ENCODE peak calls at places on chromosome 3, in six cellular contexts. E is ascending aorta, D is cardiac fibroblast, O is heart left ventricle, R is epithelial cell of esophagus, L is fibroblast of lung. U is an unnamed sample.

GRCh38 chr3:158312560-158313141 is 202.8 kb downstream of the RSRC1 start:
- DNase-seq in E (no peak), D (no peak), O (no peak), R (no peak), L (no peak), U (no peak)

GRCh38 chr3:13111874-13112520 is 38.8 kb upstream of the IQSEC1 start:
- DNase-seq in E (no peak), D (no peak), O (no peak), R (no peak), L (no peak), U (no peak)

GRCh38 chr3:10954740-10955139 is 37.8 kb upstream of the SLC6A1 start:
- DNase-seq in E (no peak), D (no peak), O (no peak), R (no peak), L (no peak), U (no peak)

GRCh38 chr3:185823280-185824044 is 1.4 kb downstream of the IGF2BP2 start:
- DNase-seq in E (no peak), D (peak), O (peak), R (peak), L (peak), U (no peak)

GRCh38 chr3:34212671-34213070 is 414.2 kb downstream of the PDCD6IP start:
- DNase-seq in E (peak), D (peak), O (no peak), R (peak), L (peak), U (no peak)

GRCh38 chr3:105277656-105278055 is 89.1 kb upstream of the ALCAM start:
- DNase-seq in E (no peak), D (peak), O (no peak), R (peak), L (no peak), U (no peak)

GRCh38 chr3:24145981-24146822 is 201.1 kb downstream of the NR1D2 start:
- DNase-seq in E (peak), D (peak), O (no peak), R (peak), L (peak), U (no peak)

GRCh38 chr3:154584041-154584440 is 154.1 kb upstream of the GPR149 start:
- DNase-seq in E (no peak), D (no peak), O (no peak), R (no peak), L (no peak), U (no peak)

GRCh38 chr3:71658131-71658530 is 67.1 kb downstream of the EIF4E3 start:
- DNase-seq in E (peak), D (peak), O (peak), R (peak), L (peak), U (peak)

GRCh38 chr3:149494022-149494758 is 19.7 kb downstream of the TM4SF4 start:
- DNase-seq in E (peak), D (peak), O (peak), R (peak), L (peak), U (no peak)

GRCh38 chr3:179898024-179898423 is 138.7 kb downstream of the PEX5L start:
- DNase-seq in E (no peak), D (peak), O (no peak), R (peak), L (peak), U (no peak)

GRCh38 chr3:9175421-9175820 is 74.0 kb downstream of the SRGAP3 start:
- DNase-seq in E (no peak), D (peak), O (no peak), R (peak), L (no peak), U (peak)

GRCh38 chr3:117278424-117279190 is 569.0 kb downstream of the TUSC7 start:
- DNase-seq in E (no peak), D (peak), O (no peak), R (peak), L (peak), U (peak)

GRCh38 chr3:161171639-161172552 is 49.2 kb upstream of the NMD3 start:
- DNase-seq in E (no peak), D (peak), O (no peak), R (peak), L (peak), U (peak)

GRCh38 chr3:190204200-190204599 is 83.5 kb upstream of the P3H2 start:
- DNase-seq in E (no peak), D (no peak), O (no peak), R (no peak), L (no peak), U (no peak)

GRCh38 chr3:15955968-15956367 is 158.2 kb upstream of the ANKRD28 start:
- DNase-seq in E (no peak), D (peak), O (no peak), R (no peak), L (peak), U (no peak)
- H3K4me3 ChIP-seq in E (no peak), D (no peak), O (no peak), R (no peak), L (no peak), U (no peak)

GRCh38 chr3:170162630-170163029 is 18.9 kb downstream of the PHC3 start:
- DNase-seq in E (no peak), D (no peak), O (no peak), R (no peak), L (no peak), U (no peak)

GRCh38 chr3:170163956-170164645 is 17.4 kb downstream of the PHC3 start:
- DNase-seq in E (no peak), D (no peak), O (no peak), R (no peak), L (no peak), U (no peak)

GRCh38 chr3:170159459-170159858 is 22.1 kb downstream of the PHC3 start:
- DNase-seq in E (no peak), D (no peak), O (no peak), R (no peak), L (no peak), U (no peak)

GRCh38 chr3:170159933-170160332 is 21.6 kb downstream of the PHC3 start:
- DNase-seq in E (no peak), D (no peak), O (no peak), R (no peak), L (no peak), U (no peak)

GRCh38 chr3:170162052-170162451 is 19.5 kb downstream of the PHC3 start:
- DNase-seq in E (no peak), D (no peak), O (no peak), R (no peak), L (no peak), U (no peak)
- TF ChIP-seq CTCF in E (no peak), D (no peak), O (no peak), R (no peak), L (no peak), U (no peak)

GRCh38 chr3:152283492-152284381 is 15.0 kb downstream of the MBNL1 start:
- DNase-seq in E (no peak), D (no peak), O (no peak), R (peak), L (no peak), U (no peak)
- H3K4me3 ChIP-seq in E (peak), D (no peak), O (no peak), R (no peak), L (no peak), U (no peak)

GRCh38 chr3:46844851-46845250 is 18.4 kb downstream of the MYL3 start:
- DNase-seq in E (no peak), D (no peak), O (no peak), R (no peak), L (peak), U (no peak)

GRCh38 chr3:46844397-46844796 is 18.8 kb downstream of the MYL3 start:
- DNase-seq in E (no peak), D (no peak), O (no peak), R (no peak), L (no peak), U (no peak)

GRCh38 chr3:46845397-46845859 is 17.8 kb downstream of the MYL3 start:
- DNase-seq in E (peak), D (peak), O (peak), R (no peak), L (peak), U (no peak)

GRCh38 chr3:46846624-46847542 is 16.4 kb downstream of the MYL3 start:
- DNase-seq in E (peak), D (no peak), O (no peak), R (no peak), L (no peak), U (no peak)

GRCh38 chr3:46845860-46846623 is 17.2 kb downstream of the MYL3 start:
- DNase-seq in E (peak), D (peak), O (peak), R (peak), L (peak), U (no peak)
- TF ChIP-seq CTCF in E (peak), D (no peak), O (peak), R (peak), L (peak), U (peak)

GRCh38 chr3:14411988-14412387 is 9.6 kb downstream of the SLC6A6 start:
- DNase-seq in E (no peak), D (no peak), O (no peak), R (no peak), L (no peak), U (no peak)

GRCh38 chr3:14415501-14415900 is 13.1 kb downstream of the SLC6A6 start:
- DNase-seq in E (no peak), D (peak), O (no peak), R (peak), L (no peak), U (no peak)

GRCh38 chr3:14414841-14415464 is 12.5 kb downstream of the SLC6A6 start:
- DNase-seq in E (no peak), D (no peak), O (no peak), R (no peak), L (no peak), U (no peak)

GRCh38 chr3:14412831-14413380 is 10.5 kb downstream of the SLC6A6 start:
- DNase-seq in E (no peak), D (no peak), O (no peak), R (no peak), L (no peak), U (no peak)

DNA sequence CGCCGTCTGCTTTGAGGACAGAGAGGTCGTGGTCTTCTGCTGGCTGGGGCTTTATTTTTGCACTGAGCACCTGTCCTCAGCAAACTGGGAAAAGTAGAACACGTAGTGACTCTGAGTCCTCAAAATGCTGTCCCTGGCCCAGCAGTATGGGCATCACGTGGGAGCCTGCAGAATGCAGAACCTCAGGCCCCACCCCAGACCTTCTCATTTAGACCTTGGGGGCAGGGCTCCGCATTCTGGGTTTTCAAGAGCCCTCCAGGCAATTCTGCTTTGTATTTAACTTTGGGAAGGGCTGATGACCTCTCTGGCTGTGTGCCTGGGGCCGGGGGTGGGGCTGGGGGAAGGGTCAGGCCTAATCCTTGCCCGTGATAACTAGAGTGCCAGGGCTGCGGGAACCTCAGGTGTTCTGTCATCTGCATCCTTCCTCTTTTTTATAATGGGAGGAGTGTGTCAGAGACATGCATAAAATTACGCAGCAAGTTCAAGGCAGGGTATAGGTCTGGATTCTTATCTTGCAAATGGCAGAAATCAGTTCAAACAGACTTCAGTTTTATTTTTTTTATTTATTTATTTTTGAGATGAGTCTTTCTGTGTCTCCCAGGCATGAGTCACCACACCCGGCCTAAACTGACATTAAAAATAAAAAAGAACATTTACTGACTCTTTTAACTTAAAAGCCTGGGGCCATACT is 11.1 kb downstream of the SLC6A6 start:
- DNase-seq in E (no peak), D (peak), O (no peak), R (peak), L (peak), U (no peak)
- H3K4me3 ChIP-seq in E (no peak), D (no peak), O (no peak), R (no peak), L (no peak), U (no peak)

DNA sequence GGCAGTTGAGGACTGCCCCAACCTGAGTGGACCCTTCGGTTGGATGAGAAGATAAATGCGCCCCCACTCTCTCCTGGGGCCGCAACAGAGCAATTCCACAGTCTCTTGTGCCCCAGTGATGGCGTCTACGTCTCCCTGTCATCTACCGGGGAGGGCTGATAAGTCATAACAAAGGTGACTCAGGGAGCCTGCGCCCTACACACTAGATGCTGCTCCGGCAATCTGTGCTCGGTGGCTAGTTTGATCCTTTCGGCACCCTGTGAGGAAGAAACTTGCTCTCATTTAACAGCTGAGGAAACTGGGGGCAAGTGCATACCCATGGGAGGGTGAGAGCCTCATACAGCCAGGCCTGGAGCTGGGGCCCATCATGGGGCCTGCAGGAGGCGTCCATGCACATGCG is 14.1 kb upstream of the SEMA3F start:
- DNase-seq in E (no peak), D (no peak), O (no peak), R (no peak), L (no peak), U (no peak)
- TF ChIP-seq CTCF in E (no peak), D (no peak), O (no peak), R (no peak), L (no peak), U (no peak)

DNA sequence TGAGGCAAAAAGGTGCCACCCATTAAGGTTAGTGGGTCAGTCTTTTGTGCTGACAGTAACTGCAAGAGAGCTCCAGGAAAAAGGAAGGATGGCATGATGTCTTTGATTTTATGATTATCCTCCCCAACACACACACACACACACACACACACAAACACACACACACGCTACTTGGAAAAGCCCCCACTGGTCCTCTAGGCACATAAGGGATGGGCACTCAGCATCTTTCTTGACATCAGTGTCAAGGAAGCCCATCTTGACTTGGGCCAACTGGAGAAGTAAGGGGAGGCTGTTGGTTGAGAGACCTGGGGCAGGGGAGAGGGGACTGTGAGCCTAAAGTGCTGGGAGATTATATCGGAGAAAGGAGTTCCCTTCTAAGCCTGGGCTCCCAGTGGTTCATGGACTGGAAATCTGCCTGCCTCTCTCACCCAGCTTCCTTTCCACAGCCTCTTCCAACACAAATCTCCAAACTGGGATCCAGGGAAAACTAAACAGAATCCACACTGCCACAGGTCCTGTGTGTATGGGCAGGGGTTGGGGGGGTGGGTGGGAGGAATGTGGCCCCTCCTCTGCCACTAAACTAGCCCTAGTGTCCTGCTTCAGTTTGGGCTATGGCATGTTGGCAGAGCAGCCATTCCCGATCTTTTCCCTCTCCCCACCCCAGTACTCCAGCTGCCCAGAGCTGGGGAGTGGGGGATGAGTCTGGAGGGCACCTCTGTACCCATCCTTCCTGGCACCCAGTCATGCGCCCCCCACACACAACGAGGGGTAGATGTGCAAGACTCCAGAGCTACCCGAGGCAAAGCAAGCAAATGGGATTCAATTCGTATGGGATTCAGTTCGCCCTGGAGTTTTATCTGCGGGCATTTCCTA is 1.6 kb downstream of the AMOTL2 start:
- DNase-seq in E (no peak), D (no peak), O (no peak), R (no peak), L (no peak), U (no peak)
- H3K4me3 ChIP-seq in E (peak), D (peak), O (peak), R (peak), L (peak), U (peak)

DNA sequence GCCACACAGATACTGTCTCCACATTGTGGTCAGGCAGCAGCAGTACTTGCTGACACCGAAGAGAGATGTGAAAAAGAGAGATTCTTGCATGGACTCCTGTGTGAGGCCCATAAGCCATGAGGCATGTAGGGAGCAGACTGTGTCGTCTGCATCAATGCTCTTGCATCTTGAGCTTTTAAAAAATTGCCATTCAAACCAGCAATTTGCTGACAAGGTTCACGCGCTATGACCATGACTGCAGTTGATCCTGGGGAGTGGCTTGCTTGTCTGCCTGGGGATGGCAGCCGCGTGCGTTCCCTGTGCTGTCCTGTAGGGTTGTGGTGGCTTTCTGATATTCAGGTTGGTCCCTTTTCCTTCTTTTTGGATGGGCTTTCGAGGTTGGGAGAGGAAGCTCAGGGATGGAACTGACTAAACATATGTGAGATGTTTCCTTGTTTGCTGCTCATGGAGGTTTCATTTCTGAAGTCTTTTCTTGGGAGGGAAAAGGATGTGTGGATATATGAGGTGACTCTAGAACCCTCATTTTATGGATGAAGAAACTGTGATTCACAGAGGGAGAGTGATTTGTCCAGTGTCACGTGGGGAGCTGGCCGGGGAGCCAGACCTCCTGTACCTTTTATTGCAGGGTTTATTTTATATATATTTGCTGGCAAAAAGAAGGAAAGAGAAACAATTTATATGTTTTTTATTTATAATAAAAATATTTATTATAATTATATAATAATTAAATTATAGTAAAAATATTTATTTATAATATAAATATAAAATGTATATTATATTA is 48.6 kb downstream of the LPP start:
- DNase-seq in E (no peak), D (no peak), O (no peak), R (no peak), L (no peak), U (no peak)
- TF ChIP-seq CTCF in E (no peak), D (no peak), O (no peak), R (no peak), L (no peak), U (peak)

U was measured in epithelial cell of proximal tubule.